ENCODE peak calls at places on chromosome 21, in four cellular contexts. Z, O, U and T are unnamed samples.

GRCh38 chr21:43269981-43270670 is 101.3 kb downstream of the CRYAA start:
- DNase-seq in Z (no peak), O (no peak), U (no peak), T (no peak)

GRCh38 chr21:43193651-43194302 is 25.0 kb downstream of the CRYAA start:
- DNase-seq in Z (no peak), O (peak; percentile 12), U (no peak), T (no peak)

GRCh38 chr21:19228241-19228640 is 824.7 kb upstream of the TMPRSS15 start:
- DNase-seq in Z (no peak), O (no peak), U (no peak), T (no peak)

GRCh38 chr21:33898546-33898945 is 17.1 kb downstream of the ATP5PO start:
- DNase-seq in Z (no peak), O (no peak), U (no peak), T (no peak)

GRCh38 chr21:31502537-31503143 is 156.9 kb upstream of the SOD1 start:
- DNase-seq in Z (no peak), O (no peak), U (no peak), T (no peak)

GRCh38 chr21:37932936-37933335 is 16.7 kb upstream of the KCNJ6 start:
- DNase-seq in Z (no peak), O (no peak), U (no peak), T (no peak)

GRCh38 chr21:45950740-45951515 is 30.6 kb upstream of the COL6A1 start:
- DNase-seq in Z (no peak), O (peak; percentile 12), U (peak; percentile 25), T (no peak)

GRCh38 chr21:45341779-45342178 is 54.1 kb upstream of the POFUT2 start:
- DNase-seq in Z (no peak), O (no peak), U (peak; percentile 24), T (no peak)

GRCh38 chr21:17438642-17439041 is 74.2 kb upstream of the CXADR start:
- DNase-seq in Z (no peak), O (no peak), U (no peak), T (peak; percentile 87)

GRCh38 chr21:36164427-36164784 is 7.8 kb downstream of the DOP1B start:
- DNase-seq in Z (no peak), O (no peak), U (peak; percentile 60), T (peak; percentile 86)

GRCh38 chr21:15063821-15064575 is 802 bp downstream of the NRIP1 start:
- DNase-seq in Z (no peak), O (peak; percentile 21), U (no peak), T (no peak)

GRCh38 chr21:44742418-44743153 is 31.2 kb upstream of the TSPEAR start:
- DNase-seq in Z (no peak), O (no peak), U (peak; percentile 71), T (peak; percentile 30)